ENCODE peak calls at places on chromosomes 5 and 9, in nine cellular contexts. Z is nephron progenitor cell, T is activated T-cell treated with anti-CD3 and anti-CD28 coated beads for 4 hours, G is NCI-H1694 treated with DMSO at 0.1 percent for 48 hours, E is cardiac septum, I is lower lobe of right lung, F is SK-N-SH, L is colonic mucosa, S is activated T-helper 1 cell treated with Interleukin-2 at 50 U/mL for 16 hours. K is an unnamed sample.

GRCh38 chr5:178388381-178389030 is 155.9 kb upstream of the PHYKPL start:
- DNase-seq in Z (no peak), T (no peak), G (no peak), E (peak; percentile 73), I (peak; percentile 64), F (peak; percentile 20), L (peak; percentile 24), S (no peak), K (no peak)

GRCh38 chr9:79524266-79524665 is 47.5 kb upstream of the TLE4 start:
- DNase-seq in Z (no peak), T (no peak), G (no peak), E (no peak), I (no peak), F (no peak), L (no peak), S (no peak), K (no peak)

GRCh38 chr5:161676109-161676508 is 9.4 kb upstream of the GABRA6 start:
- DNase-seq in Z (no peak), T (no peak), G (peak; percentile 31), E (no peak), I (no peak), F (peak; percentile 2), L (no peak), S (no peak), K (no peak)

GRCh38 chr5:117594165-117594564 is 1019.5 kb upstream of the SEMA6A start:
- DNase-seq in Z (no peak), T (no peak), G (no peak), E (no peak), I (no peak), F (no peak), L (no peak), S (no peak), K (no peak)

GRCh38 chr9:93672622-93673270 is 96.4 kb downstream of the PHF2 start:
- DNase-seq in Z (no peak), T (no peak), G (no peak), E (peak; percentile 19), I (no peak), F (peak; percentile 24), L (peak; percentile 12), S (no peak), K (no peak)

GRCh38 chr5:45772402-45772801 is 76.2 kb upstream of the HCN1 start:
- DNase-seq in Z (no peak), T (no peak), G (no peak), E (no peak), I (no peak), F (no peak), L (no peak), S (no peak), K (no peak)

GRCh38 chr5:180330810-180331646 is 22.1 kb downstream of the GFPT2 start:
- DNase-seq in Z (no peak), T (no peak), G (no peak), E (no peak), I (peak; percentile 32), F (no peak), L (peak; percentile 39), S (no peak), K (no peak)

GRCh38 chr5:81590498-81591384 is 160.2 kb downstream of the SSBP2 start:
- DNase-seq in Z (no peak), T (no peak), G (no peak), E (no peak), I (no peak), F (no peak), L (no peak), S (no peak), K (no peak)

GRCh38 chr5:78972654-78973428 is 12.3 kb downstream of the ARSB start:
- DNase-seq in Z (no peak), T (no peak), G (peak; percentile 84), E (no peak), I (no peak), F (peak; percentile 62), L (peak; percentile 68), S (no peak), K (no peak)

GRCh38 chr5:177496111-177497010 is 1.0 kb downstream of the PDLIM7 start:
- DNase-seq in Z (peak; percentile 82), T (no peak), G (no peak), E (peak; percentile 91), I (no peak), F (peak; percentile 83), L (no peak), S (no peak), K (no peak)

GRCh38 chr9:114696814-114697544 is 15.0 kb upstream of the TEX48 start:
- DNase-seq in Z (no peak), T (no peak), G (no peak), E (no peak), I (no peak), F (no peak), L (no peak), S (no peak), K (no peak)

GRCh38 chr9:14433841-14434511 is 120.0 kb upstream of the NFIB start:
- DNase-seq in Z (no peak), T (no peak), G (peak; percentile 85), E (no peak), I (no peak), F (no peak), L (no peak), S (no peak), K (no peak)

GRCh38 chr5:55601209-55601618 is 66.5 kb upstream of the PLPP1 start:
- DNase-seq in Z (no peak), T (no peak), G (no peak), E (peak; percentile 84), I (peak; percentile 62), F (no peak), L (peak; percentile 89), S (no peak), K (no peak)

GRCh38 chr5:65682148-65682547 is 39.8 kb downstream of the SGTB start:
- DNase-seq in Z (no peak), T (no peak), G (no peak), E (no peak), I (no peak), F (no peak), L (no peak), S (no peak), K (no peak)

GRCh38 chr9:137321726-137322361 is 19.8 kb upstream of the NRARP start:
- DNase-seq in Z (no peak), T (no peak), G (no peak), E (no peak), I (no peak), F (no peak), L (no peak), S (no peak), K (no peak)

GRCh38 chr5:92749943-92750342 is 831.1 kb downstream of the NR2F1-AS1 start:
- DNase-seq in Z (no peak), T (no peak), G (no peak), E (no peak), I (no peak), F (no peak), L (no peak), S (no peak), K (no peak)

GRCh38 chr9:5622019-5622418 is 6.9 kb upstream of the RIC1 start:
- DNase-seq in Z (no peak), T (no peak), G (no peak), E (no peak), I (no peak), F (no peak), L (no peak), S (no peak), K (no peak)

GRCh38 chr9:131815971-131816873 is 76.3 kb upstream of the RAPGEF1 start:
- DNase-seq in Z (no peak), T (no peak), G (peak; percentile 85), E (no peak), I (no peak), F (no peak), L (no peak), S (no peak), K (no peak)

GRCh38 chr9:92642599-92642998 is 27.3 kb downstream of the IPPK start:
- DNase-seq in Z (no peak), T (no peak), G (no peak), E (no peak), I (no peak), F (no peak), L (no peak), S (no peak), K (no peak)